ENCODE peak calls at places on chromosomes 5 and 9, in five cellular contexts. Q, K, U, T and H are unnamed samples.

GRCh38 chr9:111516061-111516465 is 8.9 kb upstream of the ZNF483 start:
- DNase-seq in T (peak), Q (no peak), U (no peak), K (no peak), H (no peak)

GRCh38 chr5:107541400-107541799 is 129.3 kb downstream of the EFNA5 start:
- DNase-seq in Q (no peak), U (no peak), K (no peak), T (no peak), H (no peak)

GRCh38 chr5:31632460-31632859 is 6.5 kb upstream of the PDZD2 start:
- DNase-seq in Q (no peak), K (no peak), U (no peak), T (no peak), H (no peak)

GRCh38 chr5:95718203-95718602 is 12.9 kb upstream of the RHOBTB3 start:
- DNase-seq in U (peak), K (no peak), T (no peak), Q (no peak), H (peak)

GRCh38 chr5:90873033-90873517 is 314.5 kb downstream of the ADGRV1 start:
- DNase-seq in Q (no peak), T (no peak), K (no peak), U (no peak), H (peak)

GRCh38 chr9:131111854-131112311 is 13.5 kb upstream of the NUP214 start:
- DNase-seq in U (no peak), K (no peak), Q (no peak), T (no peak), H (no peak)

GRCh38 chr9:84238652-84239051 is 101.9 kb downstream of the SLC28A3 start:
- DNase-seq in T (no peak), Q (no peak), K (no peak), U (peak), H (no peak)

GRCh38 chr5:130514984-130515690 is 610.9 kb downstream of the CHSY3 start:
- DNase-seq in U (no peak), Q (no peak), K (no peak), T (peak), H (no peak)

GRCh38 chr5:170467000-170467707 is 36.7 kb upstream of the KCNIP1 start:
- DNase-seq in K (no peak), Q (peak), T (peak), U (no peak), H (peak)

GRCh38 chr5:84032404-84032803 is 311.7 kb upstream of the HAPLN1 start:
- DNase-seq in T (peak), K (no peak), U (no peak), Q (no peak), H (no peak)

GRCh38 chr5:82320971-82321370 is 42.8 kb upstream of the RPS23 start:
- DNase-seq in Q (no peak), T (no peak), K (no peak), U (no peak), H (no peak)

GRCh38 chr9:112711050-112711689 is 6.7 kb downstream of the INIP start:
- DNase-seq in K (no peak), Q (peak), T (peak), U (peak), H (no peak)

GRCh38 chr5:140365941-140366340 is 5.9 kb downstream of the SLC4A9 start:
- DNase-seq in K (no peak), T (no peak), U (no peak), Q (no peak), H (no peak)

GRCh38 chr9:90261698-90262097 is 380.9 kb downstream of the DIRAS2 start:
- DNase-seq in T (no peak), K (no peak), U (no peak), Q (no peak), H (no peak)

GRCh38 chr9:7491641-7492040 is 307.9 kb downstream of the DMAC1 start:
- DNase-seq in U (no peak), K (no peak), Q (no peak), T (no peak), H (no peak)

GRCh38 chr9:133054966-133055365 is 6.8 kb upstream of the CEL start:
- DNase-seq in K (no peak), U (no peak), Q (peak), T (no peak), H (no peak)

GRCh38 chr5:136724161-136724560 is 358.8 kb upstream of the TRPC7 start:
- DNase-seq in K (no peak), T (no peak), Q (no peak), U (no peak), H (no peak)